ENCODE peak calls at places on chromosomes 5 and 9, in five cellular contexts. F is H1; O is AG04450; P is naive thymus-derived CD4-positive, alpha-beta T cell; N is fibroblast of pulmonary artery. H is an unnamed sample.

GRCh38 chr5:62093981-62094380 is 212.0 kb upstream of the KIF2A start:
- DNase-seq in P (no peak), O (no peak), N (peak; percentile 25), F (no peak), H (peak; percentile 42)

GRCh38 chr5:178196986-178197385 is 7.3 kb upstream of the HNRNPAB start:
- DNase-seq in P (no peak), N (no peak), O (no peak), F (no peak), H (no peak)

GRCh38 chr5:151740336-151740942 is 18.0 kb downstream of the ATOX1 start:
- DNase-seq in O (peak; percentile 85), F (no peak), N (peak; percentile 96), P (no peak), H (peak; percentile 77)

GRCh38 chr5:26470439-26470838 is 567.9 kb downstream of the CDH9 start:
- DNase-seq in F (no peak), N (no peak), P (no peak), O (no peak), H (no peak)

GRCh38 chr5:139088024-139088423 is 110.1 kb downstream of the SIL1 start:
- DNase-seq in P (no peak), N (no peak), O (no peak), F (no peak), H (no peak)

GRCh38 chr5:86617756-86618577 is at the start of gene COX7C:
- DNase-seq in N (peak; percentile 97), O (peak; percentile 88), P (peak; percentile 67), F (peak; percentile 87), H (peak; percentile 94)

GRCh38 chr9:33133186-33133585 is 34.0 kb downstream of the B4GALT1 start:
- DNase-seq in F (no peak), P (no peak), O (no peak), N (no peak), H (no peak)

GRCh38 chr5:60945760-60946253 is 802 bp downstream of the NDUFAF2 start:
- DNase-seq in O (peak; percentile 10), P (no peak), F (no peak), N (peak; percentile 61), H (no peak)

GRCh38 chr5:111280282-111280901 is 56.2 kb downstream of the CAMK4 start:
- DNase-seq in F (no peak), P (no peak), O (no peak), N (no peak), H (no peak)

GRCh38 chr9:967436-967835 is 9.0 kb upstream of the DMRT3 start:
- DNase-seq in N (no peak), P (no peak), O (no peak), F (no peak), H (no peak)

GRCh38 chr9:95508968-95509850 is 7.6 kb downstream of the PTCH1 start:
- DNase-seq in O (peak; percentile 77), F (peak; percentile 92), N (peak; percentile 93), P (peak; percentile 20), H (peak; percentile 77)

DNA sequence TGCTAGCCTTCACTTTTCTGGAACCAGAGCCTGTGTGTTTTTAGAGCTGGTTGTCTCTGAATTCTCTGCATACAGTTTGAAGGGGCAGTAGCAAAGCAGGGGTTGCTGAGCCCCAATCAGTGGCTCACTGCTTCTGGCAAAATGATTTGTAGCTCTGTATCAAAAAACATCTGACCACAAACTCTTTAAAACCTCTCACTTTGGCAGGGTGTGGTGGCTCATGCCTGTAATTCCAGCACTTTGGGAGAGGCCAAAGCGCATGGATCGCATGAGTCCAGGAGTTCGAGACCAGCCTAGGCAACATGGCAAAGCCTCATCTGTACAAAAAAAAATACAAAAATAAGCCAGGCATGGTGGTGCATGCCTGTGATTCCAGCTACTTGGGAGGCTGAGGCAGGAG is 28.3 kb upstream of the APC start:
- DNase-seq in F (no peak), O (no peak), P (no peak), N (no peak), H (no peak)
- H3K4me3 ChIP-seq in F (peak overlapping the region; percentile 81), O (peak overlapping the region; percentile 98), P (no peak overlapping the region), N (peak overlapping the region; percentile 93), H (no peak overlapping the region)

GRCh38 chr9:38227061-38227540 is 158.1 kb upstream of the SHB start:
- DNase-seq in P (peak; percentile 33), F (peak; percentile 47), O (peak; percentile 80), N (peak; percentile 76), H (peak; percentile 98)
- H3K4me3 ChIP-seq in P (peak overlapping the region; percentile 49), F (peak overlapping the region; percentile 45), O (peak overlapping the region; percentile 31), N (no peak overlapping the region), H (no peak overlapping the region)

DNA sequence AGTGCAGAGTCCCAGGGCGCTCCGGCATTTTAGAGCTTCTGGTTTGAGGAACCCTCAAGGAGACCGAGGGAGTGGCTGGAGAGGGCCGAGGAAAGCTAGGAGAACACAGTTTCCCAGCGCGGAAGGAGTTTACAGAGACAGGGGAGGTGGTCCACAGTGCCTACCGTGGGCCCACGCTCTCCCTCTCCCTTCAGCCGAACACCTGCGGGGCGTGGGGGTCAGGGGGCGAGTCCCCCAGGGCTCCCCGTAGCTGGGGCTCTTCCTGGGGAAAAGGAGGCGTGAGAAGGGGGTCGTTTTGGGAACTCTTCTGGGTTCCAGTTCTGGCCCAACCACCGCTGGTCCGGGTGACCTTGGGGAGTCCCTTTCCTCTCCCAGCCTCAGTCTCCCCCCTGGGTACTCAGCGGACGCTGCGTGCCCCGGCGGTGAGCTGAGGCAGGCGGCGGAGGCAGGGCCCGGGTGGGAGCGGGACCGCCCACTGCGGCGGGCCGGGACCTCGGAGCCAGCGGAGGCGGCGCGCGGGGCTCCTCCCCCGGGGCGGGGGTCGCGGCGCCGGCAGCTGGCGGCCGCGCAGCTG is 368 bp upstream of the FRMPD1 start:
- DNase-seq in P (no peak), N (no peak), O (no peak), F (no peak), H (no peak)
- H3K4me3 ChIP-seq in P (no peak overlapping the region), N (no peak overlapping the region), O (no peak overlapping the region), F (peak overlapping the region; percentile 63), H (peak overlapping the region; percentile 26)

GRCh38 chr9:129607026-129607397 is 13.9 kb downstream of the C9orf50 start:
- DNase-seq in F (no peak), N (no peak), P (no peak), O (no peak), H (no peak)

GRCh38 chr9:129604766-129605163 is 16.1 kb downstream of the C9orf50 start:
- DNase-seq in O (no peak), P (no peak), N (no peak), F (no peak), H (no peak)

GRCh38 chr9:129608561-129609481 is 12.1 kb downstream of the C9orf50 start:
- DNase-seq in F (no peak), N (no peak), P (no peak), O (no peak), H (no peak)

GRCh38 chr9:129604056-129604765 is 16.7 kb downstream of the C9orf50 start:
- DNase-seq in N (no peak), O (no peak), F (no peak), P (no peak), H (no peak)

DNA sequence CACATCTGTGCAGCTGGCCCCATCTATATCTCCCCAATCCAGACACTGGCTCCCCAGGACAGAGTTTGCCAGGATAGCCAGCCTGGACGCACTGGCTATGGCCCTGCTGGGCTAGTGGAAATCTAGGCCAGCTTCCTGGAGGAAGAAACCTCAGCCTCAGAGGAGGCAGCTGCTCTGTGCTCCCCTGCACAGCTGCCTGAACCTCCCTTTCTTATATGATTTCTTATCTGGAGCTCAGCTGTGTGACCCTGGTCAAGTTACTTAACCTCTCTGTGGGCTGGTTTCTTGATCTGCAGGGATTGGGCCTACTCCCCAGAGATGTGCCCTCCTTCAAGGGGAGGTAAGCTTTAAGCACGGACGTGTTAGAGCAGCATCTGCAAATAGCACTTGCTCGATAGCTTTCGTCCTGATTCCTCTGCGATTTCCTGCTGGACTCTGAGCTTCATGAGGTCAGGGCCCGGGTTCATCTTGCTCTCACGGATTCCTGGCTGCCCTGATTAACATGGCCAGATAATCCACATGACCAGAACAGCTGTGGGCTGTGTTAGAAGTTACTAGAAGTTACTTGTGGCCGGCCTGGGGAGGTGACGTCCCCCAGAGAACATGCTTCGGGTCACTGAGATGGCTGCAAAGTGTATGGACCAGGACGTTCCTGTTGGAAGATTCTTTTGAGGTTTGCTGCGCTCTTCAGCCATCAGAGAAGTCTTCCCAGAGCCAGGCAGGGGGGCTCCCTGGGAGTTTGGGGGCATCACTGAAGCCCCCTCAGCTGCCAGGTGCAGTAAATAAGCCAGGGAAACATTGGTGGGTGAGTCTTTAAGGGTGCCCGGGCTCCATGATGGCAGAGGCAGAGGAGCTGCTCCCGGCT is 14.5 kb downstream of the C9orf50 start:
- DNase-seq in P (no peak), N (no peak), O (no peak), F (no peak), H (no peak)
- H3K4me3 ChIP-seq in P (no peak overlapping the region), N (no peak overlapping the region), O (no peak overlapping the region), F (no peak overlapping the region), H (no peak overlapping the region)

DNA sequence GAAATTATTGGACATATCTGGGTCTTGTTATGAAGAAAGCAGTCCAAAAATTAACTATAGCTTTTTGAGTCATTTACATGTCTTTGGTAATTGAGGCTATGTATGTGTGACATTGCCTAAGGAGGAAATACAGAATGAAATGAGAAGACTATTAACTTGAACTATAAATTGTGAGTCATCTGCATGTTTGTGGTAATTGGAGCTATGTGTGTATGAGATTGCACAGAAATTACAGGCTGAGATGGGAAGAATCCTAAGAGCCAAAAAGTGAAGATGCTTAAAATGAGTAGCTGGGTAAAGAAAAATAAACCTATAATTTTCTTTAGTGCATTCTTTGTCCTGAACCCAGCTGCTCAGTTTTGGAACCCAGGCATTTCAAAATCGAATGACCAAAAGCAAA is 747.6 kb upstream of the EDIL3 start:
- DNase-seq in P (no peak), F (no peak), O (peak; percentile 21), N (no peak), H (peak; percentile 2)
- H3K4me3 ChIP-seq in P (no peak overlapping the region), F (no peak overlapping the region), O (no peak overlapping the region), N (no peak overlapping the region), H (no peak overlapping the region)

H was measured in kidney epithelial cell.